ENCODE peak calls at places on chromosome 6, in five cellular contexts. One of them, this sample, is unnamed.

GRCh38 chr6:4518506-4518905 is 257.7 kb upstream of the CDYL start:
- DNase-seq in lung: no peak
- DNase-seq in IMR-90: peak; percentile 94
- DNase-seq in H9: no peak
- DNase-seq in neuronal stem cell: no peak
- DNase-seq in this sample: no peak

GRCh38 chr6:100549406-100550167 is 84.9 kb upstream of the SIM1 start:
- DNase-seq in H9: no peak
- DNase-seq in lung: no peak
- DNase-seq in neuronal stem cell: no peak
- DNase-seq in IMR-90: peak; percentile 87
- DNase-seq in this sample: no peak

GRCh38 chr6:92681401-92681800 is 738.0 kb downstream of the EPHA7 start:
- DNase-seq in lung: no peak
- DNase-seq in neuronal stem cell: no peak
- DNase-seq in H9: no peak
- DNase-seq in IMR-90: no peak
- DNase-seq in this sample: no peak

GRCh38 chr6:83096791-83097190 is 29.3 kb downstream of the DOP1A start:
- DNase-seq in H9: no peak
- DNase-seq in IMR-90: peak; percentile 32
- DNase-seq in lung: no peak
- DNase-seq in neuronal stem cell: no peak
- DNase-seq in this sample: no peak

GRCh38 chr6:3697609-3698008 is 53.9 kb downstream of the PXDC1 start:
- DNase-seq in H9: no peak
- DNase-seq in lung: no peak
- DNase-seq in IMR-90: peak; percentile 92
- DNase-seq in neuronal stem cell: no peak
- DNase-seq in this sample: no peak

GRCh38 chr6:51793393-51793792 is 294.0 kb downstream of the PKHD1 start:
- DNase-seq in lung: no peak
- DNase-seq in IMR-90: no peak
- DNase-seq in neuronal stem cell: no peak
- DNase-seq in H9: no peak
- DNase-seq in this sample: no peak

GRCh38 chr6:150256618-150257272 is 112.1 kb upstream of the IYD start:
- DNase-seq in lung: no peak
- DNase-seq in H9: no peak
- DNase-seq in neuronal stem cell: no peak
- DNase-seq in IMR-90: peak; percentile 73
- DNase-seq in this sample: no peak

GRCh38 chr6:82494367-82494766 is 130.8 kb downstream of the TPBG start:
- DNase-seq in H9: no peak
- DNase-seq in lung: no peak
- DNase-seq in IMR-90: no peak
- DNase-seq in neuronal stem cell: peak; percentile 18
- DNase-seq in this sample: no peak

GRCh38 chr6:160239929-160240690 is 18.5 kb downstream of the SLC22A2 start:
- DNase-seq in H9: no peak
- DNase-seq in lung: no peak
- DNase-seq in IMR-90: no peak
- DNase-seq in neuronal stem cell: no peak
- DNase-seq in this sample: no peak

GRCh38 chr6:41497994-41498393 is 48.2 kb upstream of the FOXP4 start:
- DNase-seq in neuronal stem cell: no peak
- DNase-seq in lung: no peak
- DNase-seq in IMR-90: peak; percentile 72
- DNase-seq in H9: no peak
- DNase-seq in this sample: no peak
- H3K27me3 ChIP-seq in neuronal stem cell: peaks cover 53% of the 10 kb centered on the region
- H3K27me3 ChIP-seq in lung: no peaks in the 10 kb centered on the region
- H3K27me3 ChIP-seq in IMR-90: peaks cover 45% of the 10 kb centered on the region
- H3K27me3 ChIP-seq in H9: peaks cover 18% of the 10 kb centered on the region
- H3K27me3 ChIP-seq in this sample: peaks cover 38% of the 10 kb centered on the region

GRCh38 chr6:25637946-25638345 is 14.1 kb upstream of the SCGN start:
- DNase-seq in lung: no peak
- DNase-seq in H9: peak; percentile 71
- DNase-seq in neuronal stem cell: no peak
- DNase-seq in IMR-90: no peak
- DNase-seq in this sample: peak; percentile 26

GRCh38 chr6:25640446-25640845 is 11.6 kb upstream of the SCGN start:
- DNase-seq in lung: no peak
- DNase-seq in IMR-90: no peak
- DNase-seq in H9: no peak
- DNase-seq in neuronal stem cell: no peak
- DNase-seq in this sample: no peak

GRCh38 chr6:25641377-25641776 is 10.6 kb upstream of the SCGN start:
- DNase-seq in H9: no peak
- DNase-seq in neuronal stem cell: no peak
- DNase-seq in lung: no peak
- DNase-seq in IMR-90: no peak
- DNase-seq in this sample: no peak

GRCh38 chr6:25640871-25641270 is 11.1 kb upstream of the SCGN start:
- DNase-seq in lung: no peak
- DNase-seq in neuronal stem cell: no peak
- DNase-seq in IMR-90: no peak
- DNase-seq in H9: no peak
- DNase-seq in this sample: no peak

GRCh38 chr6:25639653-25640052 is 12.4 kb upstream of the SCGN start:
- DNase-seq in lung: no peak
- DNase-seq in neuronal stem cell: no peak
- DNase-seq in H9: no peak
- DNase-seq in IMR-90: no peak
- DNase-seq in this sample: no peak
- H3K27me3 ChIP-seq in lung: no peaks in the 10 kb centered on the region
- H3K27me3 ChIP-seq in neuronal stem cell: peaks cover 31% of the 10 kb centered on the region
- H3K27me3 ChIP-seq in H9: no peaks in the 10 kb centered on the region
- H3K27me3 ChIP-seq in IMR-90: no peaks in the 10 kb centered on the region
- H3K27me3 ChIP-seq in this sample: no peaks in the 10 kb centered on the region

GRCh38 chr6:106380407-106380806 is 19.9 kb downstream of the CRYBG1 start:
- DNase-seq in IMR-90: peak; percentile 14
- DNase-seq in H9: no peak
- DNase-seq in neuronal stem cell: no peak
- DNase-seq in lung: no peak
- DNase-seq in this sample: no peak

GRCh38 chr6:106381223-106381622 is 20.7 kb downstream of the CRYBG1 start:
- DNase-seq in IMR-90: no peak
- DNase-seq in H9: no peak
- DNase-seq in lung: no peak
- DNase-seq in neuronal stem cell: no peak
- DNase-seq in this sample: no peak

GRCh38 chr6:106379951-106380350 is 19.4 kb downstream of the CRYBG1 start:
- DNase-seq in neuronal stem cell: no peak
- DNase-seq in H9: no peak
- DNase-seq in lung: no peak
- DNase-seq in IMR-90: no peak
- DNase-seq in this sample: no peak

GRCh38 chr6:106373502-106374239 is 13.2 kb downstream of the CRYBG1 start:
- DNase-seq in H9: no peak
- DNase-seq in lung: no peak
- DNase-seq in neuronal stem cell: no peak
- DNase-seq in IMR-90: no peak
- DNase-seq in this sample: no peak

GRCh38 chr6:106377061-106377540 is 16.6 kb downstream of the CRYBG1 start:
- DNase-seq in neuronal stem cell: no peak
- DNase-seq in lung: no peak
- DNase-seq in H9: no peak
- DNase-seq in IMR-90: peak; percentile 34
- DNase-seq in this sample: no peak
- H3K27me3 ChIP-seq in neuronal stem cell: peaks cover 21% of the 10 kb centered on the region
- H3K27me3 ChIP-seq in lung: no peaks in the 10 kb centered on the region
- H3K27me3 ChIP-seq in H9: no peaks in the 10 kb centered on the region
- H3K27me3 ChIP-seq in IMR-90: peaks cover 9% of the 10 kb centered on the region
- H3K27me3 ChIP-seq in this sample: no peaks in the 10 kb centered on the region

DNA sequence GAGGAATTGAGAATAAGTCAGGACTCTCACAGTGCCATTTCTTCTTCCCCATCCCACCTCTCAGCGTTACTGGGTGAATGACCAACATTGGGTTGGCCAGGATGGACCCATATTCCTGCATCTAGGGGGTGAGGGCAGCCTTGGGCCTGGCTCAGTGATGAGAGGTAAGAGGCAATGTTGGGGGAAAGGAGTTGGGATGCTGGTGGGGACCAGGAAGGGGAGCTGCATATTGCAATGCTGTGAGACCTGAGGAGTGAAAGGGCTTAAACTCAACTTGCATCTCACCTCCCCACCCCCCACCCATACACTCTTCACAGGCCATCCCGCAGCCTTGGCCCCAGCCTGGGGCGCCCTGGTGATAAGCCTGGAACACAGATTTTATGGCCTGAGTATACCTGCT is 1.3 kb downstream of the PRSS16 start:
- DNase-seq in H9: no peak
- DNase-seq in IMR-90: no peak
- DNase-seq in neuronal stem cell: no peak
- DNase-seq in lung: no peak
- DNase-seq in this sample: no peak
- H3K27me3 ChIP-seq in H9: no peaks in the 10 kb centered on the region
- H3K27me3 ChIP-seq in IMR-90: peaks cover 47% of the 10 kb centered on the region
- H3K27me3 ChIP-seq in neuronal stem cell: peaks cover 56% of the 10 kb centered on the region
- H3K27me3 ChIP-seq in lung: no peaks in the 10 kb centered on the region
- H3K27me3 ChIP-seq in this sample: peaks cover 36% of the 10 kb centered on the region

GRCh38 chr6:32790306-32790705 is 26.5 kb downstream of the HLA-DOB start:
- DNase-seq in lung: no peak
- DNase-seq in IMR-90: no peak
- DNase-seq in neuronal stem cell: no peak
- DNase-seq in H9: no peak
- DNase-seq in this sample: no peak
- H3K27me3 ChIP-seq in lung: no peaks in the 10 kb centered on the region
- H3K27me3 ChIP-seq in IMR-90: peaks cover 22% of the 10 kb centered on the region
- H3K27me3 ChIP-seq in neuronal stem cell: peaks cover 25% of the 10 kb centered on the region
- H3K27me3 ChIP-seq in H9: no peaks in the 10 kb centered on the region
- H3K27me3 ChIP-seq in this sample: no peaks in the 10 kb centered on the region

DNA sequence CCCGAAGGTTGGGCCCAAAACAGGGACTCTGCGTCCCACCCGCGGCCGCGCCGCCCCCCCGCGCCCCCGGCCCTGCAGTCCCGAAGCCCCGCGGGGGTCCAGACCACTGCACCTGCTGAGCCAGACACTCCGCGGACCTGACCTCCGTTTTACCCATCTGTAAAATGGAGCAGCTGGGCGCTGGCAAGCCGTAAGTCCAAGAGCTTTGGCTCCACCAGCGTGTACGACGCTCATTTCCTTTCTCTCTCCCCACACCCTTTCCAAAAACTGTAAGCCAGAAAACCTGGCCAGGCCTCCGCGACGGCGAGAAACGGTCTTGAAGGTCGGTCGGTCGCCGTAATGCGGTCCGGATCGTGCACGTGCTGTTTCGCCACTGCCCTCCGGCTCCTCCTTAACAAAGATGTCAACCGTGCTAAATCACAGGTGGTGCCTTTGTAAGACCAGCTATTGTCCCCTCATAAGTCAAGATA is 7.8 kb upstream of the NR2E1 start:
- DNase-seq in neuronal stem cell: peak; percentile 78
- DNase-seq in lung: no peak
- DNase-seq in H9: peak; percentile 63
- DNase-seq in IMR-90: no peak
- DNase-seq in this sample: peak; percentile 66
- H3K27me3 ChIP-seq in neuronal stem cell: peaks cover 86% of the 10 kb centered on the region
- H3K27me3 ChIP-seq in lung: peaks cover 6% of the 10 kb centered on the region
- H3K27me3 ChIP-seq in H9: peaks cover 78% of the 10 kb centered on the region
- H3K27me3 ChIP-seq in IMR-90: peaks cover 79% of the 10 kb centered on the region
- H3K27me3 ChIP-seq in this sample: peaks cover 88% of the 10 kb centered on the region

GRCh38 chr6:5994234-5994998 is 12.3 kb downstream of the NRN1 start:
- DNase-seq in lung: no peak
- DNase-seq in IMR-90: no peak
- DNase-seq in neuronal stem cell: no peak
- DNase-seq in H9: peak; percentile 43
- DNase-seq in this sample: peak; percentile 72

GRCh38 chr6:5992551-5993225 is 14.0 kb downstream of the NRN1 start:
- DNase-seq in IMR-90: no peak
- DNase-seq in neuronal stem cell: no peak
- DNase-seq in H9: peak; percentile 39
- DNase-seq in lung: no peak
- DNase-seq in this sample: peak; percentile 67

GRCh38 chr6:5989141-5989723 is 17.5 kb downstream of the NRN1 start:
- DNase-seq in IMR-90: no peak
- DNase-seq in H9: no peak
- DNase-seq in lung: no peak
- DNase-seq in neuronal stem cell: no peak
- DNase-seq in this sample: no peak

GRCh38 chr6:5986847-5987246 is 19.9 kb downstream of the NRN1 start:
- DNase-seq in IMR-90: no peak
- DNase-seq in neuronal stem cell: no peak
- DNase-seq in H9: no peak
- DNase-seq in lung: no peak
- DNase-seq in this sample: no peak

GRCh38 chr6:5990776-5991175 is 15.9 kb downstream of the NRN1 start:
- DNase-seq in IMR-90: no peak
- DNase-seq in lung: no peak
- DNase-seq in H9: no peak
- DNase-seq in neuronal stem cell: no peak
- DNase-seq in this sample: no peak
- H3K27me3 ChIP-seq in IMR-90: peaks cover 27% of the 10 kb centered on the region
- H3K27me3 ChIP-seq in lung: no peaks in the 10 kb centered on the region
- H3K27me3 ChIP-seq in H9: peaks cover 38% of the 10 kb centered on the region
- H3K27me3 ChIP-seq in neuronal stem cell: peaks cover 64% of the 10 kb centered on the region
- H3K27me3 ChIP-seq in this sample: peaks cover 50% of the 10 kb centered on the region

This sample was measured in H7.